ENCODE peak calls at places on chromosomes 16 and 17, in five cellular contexts. W, A, N, X and F are unnamed samples.

GRCh38 chr16:12311887-12312286 is 335.4 kb downstream of the SNX29 start:
- DNase-seq in W (no peak), A (no peak), N (no peak), X (no peak), F (no peak)

GRCh38 chr17:11278186-11278983 is 37.4 kb downstream of the SHISA6 start:
- DNase-seq in W (no peak), A (no peak), N (no peak), X (no peak), F (no peak)

GRCh38 chr17:80773243-80773991 is 218.2 kb upstream of the CHMP6 start:
- DNase-seq in W (peak), A (peak), N (no peak), X (peak), F (no peak)

GRCh38 chr17:67491009-67491677 is 114.1 kb downstream of the PITPNC1 start:
- DNase-seq in W (peak), A (peak), N (no peak), X (no peak), F (peak)

GRCh38 chr16:31202402-31203385 is at the start of gene PYCARD:
- DNase-seq in W (peak), A (no peak), N (no peak), X (peak), F (no peak)

GRCh38 chr17:72476575-72476986 is 355.8 kb downstream of the SOX9 start:
- DNase-seq in W (no peak), A (no peak), N (no peak), X (no peak), F (no peak)

GRCh38 chr17:39174907-39175694 is 9.1 kb upstream of the ARL5C start:
- DNase-seq in W (peak), A (peak), N (peak), X (peak), F (peak)

GRCh38 chr16:75108792-75109731 is 7.5 kb downstream of the LDHD start:
- DNase-seq in W (no peak), A (peak), N (no peak), X (peak), F (peak)

GRCh38 chr17:62045517-62045916 is 19.6 kb downstream of the MED13 start:
- DNase-seq in W (no peak), A (no peak), N (no peak), X (no peak), F (no peak)

GRCh38 chr16:67277999-67278772 is 1.1 kb upstream of the PLEKHG4 start:
- DNase-seq in W (no peak), A (peak), N (no peak), X (no peak), F (peak)

GRCh38 chr17:57577751-57578607 is 167.1 kb downstream of the CCDC182 start:
- DNase-seq in W (no peak), A (peak), N (no peak), X (no peak), F (peak)

GRCh38 chr17:31373150-31374082 is 18.1 kb upstream of the RAB11FIP4 start:
- DNase-seq in W (no peak), A (peak), N (no peak), X (peak), F (peak)

GRCh38 chr17:13736915-13737314 is 135.2 kb upstream of the HS3ST3A1 start:
- DNase-seq in W (no peak), A (no peak), N (no peak), X (no peak), F (no peak)

GRCh38 chr17:39739020-39739884 is 1.5 kb downstream of the GRB7 start:
- DNase-seq in W (no peak), A (no peak), N (no peak), X (no peak), F (no peak)

GRCh38 chr17:1197379-1197778 is 17.6 kb upstream of the ABR start:
- DNase-seq in W (no peak), A (no peak), N (no peak), X (peak), F (peak)

GRCh38 chr16:68265078-68265925 is 976 bp downstream of the SLC7A6 start:
- DNase-seq in W (no peak), A (peak), N (no peak), X (peak), F (peak)

GRCh38 chr16:57373117-57373947 is 1.0 kb downstream of the CX3CL1 start:
- DNase-seq in W (no peak), A (no peak), N (no peak), X (no peak), F (no peak)

GRCh38 chr17:80124351-80124981 is 22.5 kb downstream of the EIF4A3 start:
- DNase-seq in W (peak), A (no peak), N (no peak), X (peak), F (peak)